ENCODE peak calls at places on chromosomes 11 and 22, in eight cellular contexts. V is uterus; T is spleen; F is keratinocyte; Q is stimulated activated CD4-positive, alpha-beta T cell treated with anti-CD3 and anti-CD28 coated beads, Interleukin-2, amount 100 ng/mL, for 48 hours; Z is activated CD8-positive, alpha-beta memory T cell treated with anti-CD3 and anti-CD28 coated beads for 48 hours; M is AG04450; S is activated T-cell treated with anti-CD3 and anti-CD28 coated beads, Interleukin-2, amount 50 U/mL, for 72 hours. O is an unnamed sample.

GRCh38 chr11:75563978-75564552 is 2.0 kb downstream of the SERPINH1 start:
- DNase-seq in V (peak; percentile 82), T (no peak), F (peak; percentile 57), Q (no peak), Z (no peak), M (peak; percentile 74), S (no peak), O (peak; percentile 58)

GRCh38 chr11:60563553-60564235 is 48.5 kb downstream of the MS4A13 start:
- DNase-seq in V (no peak), T (no peak), F (no peak), Q (no peak), Z (no peak), M (no peak), S (no peak), O (no peak)

GRCh38 chr11:14774738-14775137 is 117.3 kb downstream of the CYP2R1 start:
- DNase-seq in V (no peak), T (no peak), F (no peak), Q (no peak), Z (no peak), M (no peak), S (no peak), O (no peak)

GRCh38 chr22:45996241-45997076 is 19.5 kb upstream of the WNT7B start:
- DNase-seq in V (peak; percentile 51), T (peak; percentile 92), F (no peak), Q (no peak), Z (no peak), M (no peak), S (no peak), O (no peak)

GRCh38 chr11:70734379-70734778 is 336.1 kb downstream of the CTTN start:
- DNase-seq in V (no peak), T (peak; percentile 55), F (no peak), Q (no peak), Z (no peak), M (no peak), S (no peak), O (no peak)

GRCh38 chr22:23001463-23001862 is 68.9 kb upstream of the GNAZ start:
- DNase-seq in V (no peak), T (no peak), F (no peak), Q (no peak), Z (no peak), M (no peak), S (no peak), O (no peak)

GRCh38 chr11:118437736-118438125 is 1.4 kb downstream of the KMT2A start:
- DNase-seq in V (peak; percentile 17), T (peak; percentile 83), F (no peak), Q (peak; percentile 13), Z (no peak), M (no peak), S (peak; percentile 28), O (no peak)

GRCh38 chr11:12725863-12726666 is 51.8 kb downstream of the TEAD1 start:
- DNase-seq in V (no peak), T (no peak), F (no peak), Q (no peak), Z (no peak), M (no peak), S (no peak), O (no peak)

GRCh38 chr11:15109602-15110001 is 5.1 kb upstream of the INSC start:
- DNase-seq in V (no peak), T (no peak), F (no peak), Q (no peak), Z (no peak), M (no peak), S (no peak), O (no peak)

GRCh38 chr22:37932821-37933578 is 20.4 kb downstream of the C22orf23 start:
- DNase-seq in V (peak; percentile 55), T (no peak), F (no peak), Q (no peak), Z (no peak), M (no peak), S (no peak), O (no peak)

GRCh38 chr22:21020802-21021429 is 6.0 kb downstream of the P2RX6 start:
- DNase-seq in V (no peak), T (no peak), F (no peak), Q (no peak), Z (no peak), M (no peak), S (no peak), O (no peak)

GRCh38 chr11:3000032-3000961 is 8.2 kb upstream of the NAP1L4 start:
- DNase-seq in V (no peak), T (no peak), F (peak; percentile 74), Q (no peak), Z (no peak), M (peak; percentile 38), S (no peak), O (peak; percentile 36)

GRCh38 chr11:102620858-102621561 is 4.1 kb downstream of the MMP20 start:
- DNase-seq in V (no peak), T (no peak), F (no peak), Q (no peak), Z (no peak), M (peak; percentile 33), S (no peak), O (no peak)

GRCh38 chr11:103668859-103669258 is 367.6 kb upstream of the DDI1 start:
- DNase-seq in V (no peak), T (no peak), F (no peak), Q (no peak), Z (no peak), M (no peak), S (no peak), O (no peak)

GRCh38 chr22:30680998-30681770 is 13.5 kb upstream of the OSBP2 start:
- DNase-seq in V (peak; percentile 45), T (no peak), F (no peak), Q (no peak), Z (no peak), M (no peak), S (no peak), O (no peak)

GRCh38 chr22:33576205-33576604 is 344.1 kb downstream of the LARGE1 start:
- DNase-seq in V (no peak), T (no peak), F (no peak), Q (no peak), Z (no peak), M (no peak), S (no peak), O (no peak)

GRCh38 chr11:122337241-122338176 is 221.5 kb upstream of the BLID start:
- DNase-seq in V (no peak), T (no peak), F (no peak), Q (no peak), Z (no peak), M (no peak), S (no peak), O (peak; percentile 54)

GRCh38 chr22:47194476-47195155 is 432.2 kb downstream of the TBC1D22A start:
- DNase-seq in V (no peak), T (peak; percentile 52), F (no peak), Q (no peak), Z (no peak), M (no peak), S (no peak), O (no peak)

GRCh38 chr11:44446996-44447771 is 118.3 kb upstream of the CD82 start:
- DNase-seq in V (no peak), T (no peak), F (no peak), Q (no peak), Z (no peak), M (no peak), S (no peak), O (no peak)

GRCh38 chr22:24514241-24515024 is 19.3 kb downstream of the UPB1 start:
- DNase-seq in V (no peak), T (no peak), F (no peak), Q (no peak), Z (no peak), M (no peak), S (peak; percentile 37), O (no peak)

GRCh38 chr11:47239889-47240288 is 8.7 kb downstream of the ACP2 start:
- DNase-seq in V (no peak), T (no peak), F (no peak), Q (no peak), Z (no peak), M (no peak), S (no peak), O (no peak)

GRCh38 chr11:112881461-112881860 is 79.8 kb upstream of the NCAM1 start:
- DNase-seq in V (peak; percentile 60), T (no peak), F (no peak), Q (no peak), Z (no peak), M (no peak), S (no peak), O (no peak)

GRCh38 chr11:46290598-46291309 is 13.3 kb downstream of the CREB3L1 start:
- DNase-seq in V (peak; percentile 96), T (no peak), F (no peak), Q (no peak), Z (no peak), M (peak; percentile 98), S (no peak), O (no peak)

GRCh38 chr11:91630916-91631673 is 593.5 kb upstream of the FAT3 start:
- DNase-seq in V (no peak), T (no peak), F (no peak), Q (no peak), Z (no peak), M (no peak), S (no peak), O (no peak)

GRCh38 chr11:86463120-86463519 is 88.4 kb downstream of the CCDC81 start:
- DNase-seq in V (no peak), T (no peak), F (peak; percentile 81), Q (no peak), Z (no peak), M (no peak), S (no peak), O (no peak)

GRCh38 chr22:39284142-39284980 is 35.1 kb downstream of the RPL3 start:
- DNase-seq in V (no peak), T (no peak), F (no peak), Q (no peak), Z (no peak), M (no peak), S (no peak), O (no peak)

GRCh38 chr11:14422814-14423182 is 63.8 kb upstream of the RRAS2 start:
- DNase-seq in V (no peak), T (no peak), F (no peak), Q (no peak), Z (no peak), M (no peak), S (no peak), O (no peak)

GRCh38 chr11:110069158-110069737 is 23.9 kb upstream of the ZC3H12C start:
- DNase-seq in V (peak; percentile 44), T (no peak), F (peak; percentile 93), Q (no peak), Z (no peak), M (no peak), S (no peak), O (peak; percentile 94)

GRCh38 chr22:28710889-28711285 is 30.7 kb downstream of the CHEK2 start:
- DNase-seq in V (no peak), T (no peak), F (no peak), Q (no peak), Z (no peak), M (no peak), S (no peak), O (peak; percentile 73)

GRCh38 chr11:118666331-118666730 is 13.1 kb downstream of the TREH start:
- DNase-seq in V (no peak), T (no peak), F (no peak), Q (no peak), Z (no peak), M (no peak), S (no peak), O (no peak)

GRCh38 chr22:25365491-25366261 is 146.2 kb downstream of the CRYBB2 start:
- DNase-seq in V (no peak), T (peak; percentile 77), F (no peak), Q (no peak), Z (no peak), M (no peak), S (no peak), O (no peak)

GRCh38 chr11:2578006-2578933 is 121.5 kb downstream of the KCNQ1OT1 start:
- DNase-seq in V (peak; percentile 13), T (peak; percentile 67), F (no peak), Q (no peak), Z (no peak), M (no peak), S (no peak), O (no peak)

O was measured in pulmonary artery endothelial cell.